ENCODE peak calls at places on chromosomes 3 and 15, in ten cellular contexts. K is mucosa of descending colon, E is GM12865, B is nephron progenitor cell, C is lower lobe of right lung, X is cardiac muscle cell, M is mesothelial cell of epicardium, Q is WTC11, I is AG09309, N is astrocyte of the spinal cord. H is an unnamed sample.

GRCh38 chr15:68210821-68211655 is 5.9 kb upstream of the CALML4 start:
- DNase-seq in M (peak), I (no peak), E (peak), Q (peak), C (peak), B (peak), K (no peak), N (peak), X (peak), H (no peak)

GRCh38 chr3:31247063-31247447 is 285.7 kb upstream of the STT3B start:
- DNase-seq in X (no peak), K (no peak), B (no peak), C (no peak), N (no peak), E (peak), I (no peak), Q (no peak), M (no peak), H (no peak)

GRCh38 chr3:197463279-197463678 is 92.5 kb downstream of the BDH1 start:
- DNase-seq in M (no peak), C (no peak), Q (no peak), N (no peak), X (no peak), B (no peak), K (no peak), I (no peak), E (no peak), H (no peak)

GRCh38 chr3:134327594-134327975 is 46.7 kb downstream of the AMOTL2 start:
- DNase-seq in Q (no peak), X (no peak), I (no peak), E (no peak), N (peak), C (no peak), M (no peak), B (no peak), K (no peak), H (no peak)

GRCh38 chr3:46665763-46666470 is 27.6 kb downstream of the ALS2CL start:
- DNase-seq in E (no peak), I (no peak), X (no peak), M (peak), B (no peak), C (peak), N (no peak), Q (no peak), K (no peak), H (no peak)

GRCh38 chr3:71585126-71585525 is 1.6 kb upstream of the FOXP1 start:
- DNase-seq in M (no peak), B (no peak), N (peak), K (no peak), E (no peak), C (no peak), X (peak), Q (no peak), I (no peak), H (no peak)

GRCh38 chr3:113825090-113825489 is 13.5 kb upstream of the GRAMD1C start:
- DNase-seq in N (no peak), M (no peak), Q (no peak), E (peak), I (no peak), C (no peak), K (no peak), X (no peak), B (no peak), H (no peak)

GRCh38 chr3:98242155-98242554 is 21.9 kb upstream of the OR5H6 start:
- DNase-seq in M (no peak), E (no peak), X (no peak), N (no peak), Q (no peak), B (no peak), I (no peak), K (no peak), C (no peak), H (no peak)

GRCh38 chr3:124993462-124993861 is 58.9 kb upstream of the MUC13 start:
- DNase-seq in Q (no peak), M (no peak), C (no peak), E (no peak), X (no peak), I (no peak), K (peak), N (no peak), B (no peak), H (no peak)

GRCh38 chr3:123629747-123630047 is 44.8 kb upstream of the HACD2 start:
- DNase-seq in M (no peak), E (no peak), B (no peak), K (no peak), N (no peak), X (no peak), C (no peak), Q (peak), I (no peak), H (no peak)

GRCh38 chr3:127373701-127374625 is 86.1 kb upstream of the PRR20G start:
- DNase-seq in N (no peak), X (peak), K (no peak), C (no peak), M (no peak), B (peak), I (no peak), Q (peak), E (peak), H (no peak)
- TF ChIP-seq CTCF in N (peak), X (peak), K (no peak), C (peak), M (no peak), B (peak), I (peak), Q (peak), E (peak), H (peak)

GRCh38 chr3:49022751-49023171 is 840 bp downstream of the NDUFAF3 start:
- DNase-seq in K (peak), M (no peak), X (no peak), E (peak), B (peak), I (no peak), Q (no peak), C (peak), N (no peak), H (no peak)
- TF ChIP-seq CTCF in K (no peak), M (no peak), X (no peak), E (no peak), B (no peak), I (no peak), Q (no peak), C (no peak), N (no peak), H (no peak)

DNA sequence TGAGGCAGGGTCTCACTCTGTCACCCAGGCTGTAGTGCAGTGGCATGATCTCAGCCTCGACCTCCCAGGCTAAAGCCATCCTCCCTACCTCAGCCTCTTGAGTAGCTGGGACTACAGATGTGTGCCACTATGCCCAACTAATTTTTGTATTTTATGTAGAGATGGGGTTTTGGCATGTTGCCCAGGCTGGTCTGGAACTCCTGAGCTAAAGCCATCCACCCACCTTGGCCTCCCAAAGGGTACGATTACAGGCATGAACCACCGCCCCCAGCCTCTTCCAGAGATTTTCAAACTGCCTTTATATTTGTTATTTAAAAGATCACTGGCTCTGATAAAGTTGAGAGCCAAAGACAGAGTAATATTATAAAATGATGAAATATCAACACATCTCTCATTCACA is 37.3 kb downstream of the BSN start:
- DNase-seq in B (no peak), Q (no peak), K (no peak), I (no peak), M (no peak), X (no peak), C (no peak), E (no peak), N (no peak), H (no peak)
- TF ChIP-seq CTCF in B (no peak), Q (no peak), K (no peak), I (no peak), M (no peak), X (no peak), C (no peak), E (no peak), N (no peak), H (no peak)

GRCh38 chr3:153667341-153667740 is 453.8 kb upstream of the ARHGEF26 start:
- DNase-seq in Q (no peak), M (no peak), N (peak), C (no peak), I (no peak), K (no peak), B (no peak), E (no peak), X (no peak), H (no peak)
- TF ChIP-seq CTCF in Q (no peak), M (no peak), N (no peak), C (no peak), I (no peak), K (no peak), B (no peak), E (no peak), X (no peak), H (no peak)

GRCh38 chr3:118108176-118108575 is 926.5 kb downstream of the IGSF11 start:
- DNase-seq in B (no peak), E (no peak), Q (no peak), X (peak), K (no peak), C (no peak), I (no peak), N (no peak), M (no peak), H (no peak)
- TF ChIP-seq CTCF in B (no peak), E (no peak), Q (no peak), X (no peak), K (no peak), C (no peak), I (no peak), N (no peak), M (no peak), H (no peak)

GRCh38 chr15:36449084-36449661 is 130.3 kb upstream of the CDIN1 start:
- DNase-seq in I (no peak), X (peak), M (no peak), N (peak), K (no peak), B (no peak), C (no peak), E (no peak), Q (peak), H (no peak)
- TF ChIP-seq CTCF in I (no peak), X (no peak), M (no peak), N (no peak), K (no peak), B (no peak), C (no peak), E (no peak), Q (no peak), H (peak)